ENCODE peak calls at places on chromosomes 12 and 14, in five cellular contexts. Q, H, R, D and M are unnamed samples.

GRCh38 chr12:96810057-96810456 is 97.0 kb upstream of the NEDD1 start:
- DNase-seq in Q (no peak), H (no peak), R (no peak), D (no peak), M (no peak)

GRCh38 chr14:34741840-34742239 is 27.4 kb upstream of the CFL2 start:
- DNase-seq in Q (no peak), H (no peak), R (no peak), D (no peak), M (no peak)

GRCh38 chr14:81936348-81936747 is 402.7 kb upstream of the SEL1L start:
- DNase-seq in Q (no peak), H (no peak), R (no peak), D (no peak), M (no peak)

GRCh38 chr12:41106315-41106714 is 81.8 kb upstream of the PDZRN4 start:
- DNase-seq in Q (no peak), H (no peak), R (no peak), D (no peak), M (no peak)

GRCh38 chr14:101903111-101903561 is 61.2 kb upstream of the DYNC1H1 start:
- DNase-seq in Q (no peak), H (no peak), R (no peak), D (no peak), M (no peak)

GRCh38 chr14:50047274-50047676 is 69.1 kb downstream of the VCPKMT start:
- DNase-seq in Q (no peak), H (no peak), R (no peak), D (no peak), M (no peak)

GRCh38 chr14:37122288-37122687 is 50.1 kb downstream of the SLC25A21 start:
- DNase-seq in Q (peak), H (no peak), R (no peak), D (no peak), M (peak)

GRCh38 chr12:114430306-114430705 is 24.4 kb upstream of the TBX5 start:
- DNase-seq in Q (no peak), H (no peak), R (no peak), D (no peak), M (peak)

GRCh38 chr12:130196827-130197226 is 34.6 kb downstream of the FZD10 start:
- DNase-seq in Q (no peak), H (no peak), R (no peak), D (no peak), M (no peak)

GRCh38 chr12:100399095-100399494 is 42.2 kb downstream of the SLC17A8 start:
- DNase-seq in Q (no peak), H (no peak), R (no peak), D (no peak), M (no peak)

GRCh38 chr12:27982951-27983350 is 10.4 kb upstream of the PTHLH start:
- DNase-seq in Q (no peak), H (no peak), R (no peak), D (no peak), M (no peak)

GRCh38 chr12:89370411-89370810 is 18.1 kb upstream of the DUSP6 start:
- DNase-seq in Q (no peak), H (no peak), R (no peak), D (no peak), M (no peak)

GRCh38 chr12:128265566-128265965 is 1.4 kb upstream of the TMEM132C start:
- DNase-seq in Q (no peak), H (no peak), R (no peak), D (no peak), M (no peak)

GRCh38 chr12:107436376-107436775 is 249.2 kb upstream of the PWP1 start:
- DNase-seq in Q (peak), H (no peak), R (no peak), D (no peak), M (peak)

GRCh38 chr14:99534863-99535262 is 53.7 kb downstream of the CCNK start:
- DNase-seq in Q (no peak), H (no peak), R (no peak), D (no peak), M (no peak)

GRCh38 chr14:96635850-96636249 is 133.7 kb downstream of the PAPOLA start:
- DNase-seq in Q (no peak), H (no peak), R (peak), D (no peak), M (no peak)

GRCh38 chr12:131511391-131511802 is 199.5 kb upstream of the SFSWAP start:
- DNase-seq in Q (no peak), H (peak), R (no peak), D (no peak), M (peak)

GRCh38 chr12:120445911-120446909 is at the start of the genes GATC and TRIAP1:
- DNase-seq in Q (peak), H (peak), R (peak), D (peak), M (peak)